ENCODE peak calls at places on chromosomes 1 and 21, in six cellular contexts. J is cardiac fibroblast; L is CD4-positive, alpha-beta T cell; T is H1; R is BE2C; N is endothelial cell. P is an unnamed sample.

GRCh38 chr1:20137604-20138003 is 1.5 kb upstream of the PLA2G2F start:
- DNase-seq in T (no peak), L (no peak), N (no peak), J (no peak), R (no peak), P (no peak)

GRCh38 chr1:232629250-232630046 is 485 bp downstream of the SIPA1L2 start:
- DNase-seq in L (peak; percentile 3), N (peak; percentile 30), J (peak; percentile 20), R (peak; percentile 34), T (no peak), P (no peak)

GRCh38 chr1:18278953-18279712 is 171.5 kb downstream of the IGSF21 start:
- DNase-seq in J (no peak), L (no peak), T (no peak), N (no peak), R (no peak), P (no peak)

GRCh38 chr1:17199267-17200044 is 5.5 kb upstream of the PADI1 start:
- DNase-seq in J (peak; percentile 22), R (no peak), N (no peak), L (no peak), T (no peak), P (no peak)

GRCh38 chr1:152745289-152745704 is 12.5 kb upstream of the KPRP start:
- DNase-seq in N (no peak), T (no peak), J (no peak), R (no peak), L (no peak), P (no peak)

GRCh38 chr21:26170471-26171309 is at the start of gene APP:
- DNase-seq in N (peak; percentile 92), L (peak; percentile 91), R (peak; percentile 88), J (peak; percentile 72), T (no peak), P (no peak)

GRCh38 chr1:29601021-29601420 is 364.7 kb downstream of the PTPRU start:
- DNase-seq in R (no peak), J (no peak), L (no peak), N (no peak), T (no peak), P (no peak)

GRCh38 chr1:197184190-197184589 is 37.7 kb upstream of the ASPM start:
- DNase-seq in L (no peak), T (no peak), J (no peak), R (no peak), N (no peak), P (no peak)

GRCh38 chr1:23103001-23103879 is 65.4 kb downstream of the LUZP1 start:
- DNase-seq in T (no peak), R (no peak), J (peak; percentile 74), N (no peak), L (no peak), P (no peak)

GRCh38 chr1:97334454-97334853 is 586.4 kb downstream of the DPYD start:
- DNase-seq in J (peak; percentile 84), T (no peak), L (no peak), N (no peak), R (no peak), P (no peak)

GRCh38 chr1:228293816-228294500 is 86.1 kb downstream of the OBSCN start:
- DNase-seq in L (no peak), N (no peak), R (no peak), J (no peak), T (no peak), P (no peak)

GRCh38 chr1:161691846-161692245 is 15.2 kb upstream of the FCRLA start:
- DNase-seq in T (no peak), N (no peak), L (no peak), J (no peak), R (no peak), P (no peak)

GRCh38 chr1:177424746-177425145 is 254.0 kb downstream of the BRINP2 start:
- DNase-seq in T (no peak), J (no peak), R (no peak), N (no peak), L (no peak), P (no peak)

GRCh38 chr1:12573015-12573825 is 44.8 kb downstream of the DHRS3 start:
- DNase-seq in T (no peak), L (no peak), N (no peak), J (no peak), R (no peak), P (no peak)

GRCh38 chr1:53572061-53572801 is 113.0 kb downstream of the DMRTB1 start:
- DNase-seq in N (no peak), L (no peak), R (peak; percentile 82), T (no peak), J (peak; percentile 51), P (no peak)

GRCh38 chr1:11720523-11720922 is 15.4 kb upstream of the AGTRAP start:
- DNase-seq in L (no peak), N (no peak), T (no peak), J (no peak), R (no peak), P (no peak)

GRCh38 chr1:2080884-2081283 is 30.7 kb downstream of the PRKCZ start:
- DNase-seq in J (no peak), T (no peak), R (no peak), N (no peak), L (no peak), P (no peak)

GRCh38 chr1:155940993-155941844 is at the start of gene RXFP4:
- DNase-seq in T (no peak), N (peak; percentile 38), L (no peak), R (peak; percentile 37), J (peak; percentile 15), P (no peak)

GRCh38 chr21:26405735-26406361 is 167.2 kb downstream of the CYYR1 start:
- DNase-seq in J (peak; percentile 90), R (peak; percentile 34), T (no peak), N (no peak), L (no peak), P (no peak)

GRCh38 chr1:11525151-11525505 is 46.2 kb downstream of the DISP3 start:
- DNase-seq in T (no peak), N (no peak), L (no peak), R (no peak), J (no peak), P (no peak)

GRCh38 chr1:47587891-47588582 is 150.2 kb downstream of the FOXD2 start:
- DNase-seq in N (peak; percentile 35), T (no peak), J (no peak), L (no peak), R (peak; percentile 40), P (no peak)

GRCh38 chr1:78601068-78601467 is 19.2 kb upstream of the IFI44L start:
- DNase-seq in N (no peak), R (no peak), J (no peak), L (no peak), T (no peak), P (no peak)

GRCh38 chr1:1091344-1092148 is 17.4 kb upstream of the RNF223 start:
- DNase-seq in J (no peak), L (no peak), T (no peak), N (no peak), R (peak; percentile 34), P (no peak)

GRCh38 chr1:15205586-15206346 is 41.3 kb upstream of the FHAD1 start:
- DNase-seq in L (no peak), N (no peak), J (no peak), R (no peak), T (no peak), P (no peak)

GRCh38 chr1:205766570-205766969 is 8.7 kb downstream of the RAB29 start:
- DNase-seq in L (no peak), R (no peak), T (no peak), N (no peak), J (no peak), P (no peak)
- TF ChIP-seq CTCF in L (no peak), R (no peak), T (no peak), N (no peak), J (no peak), P (no peak)

GRCh38 chr1:192477630-192478029 is 97.9 kb upstream of the RGS1 start:
- DNase-seq in R (no peak), N (no peak), J (peak; percentile 71), T (no peak), L (no peak), P (no peak)
- TF ChIP-seq CTCF in R (peak; percentile 57), N (no peak), J (peak; percentile 39), T (peak; percentile 23), L (peak; percentile 70), P (peak; percentile 31)

DNA sequence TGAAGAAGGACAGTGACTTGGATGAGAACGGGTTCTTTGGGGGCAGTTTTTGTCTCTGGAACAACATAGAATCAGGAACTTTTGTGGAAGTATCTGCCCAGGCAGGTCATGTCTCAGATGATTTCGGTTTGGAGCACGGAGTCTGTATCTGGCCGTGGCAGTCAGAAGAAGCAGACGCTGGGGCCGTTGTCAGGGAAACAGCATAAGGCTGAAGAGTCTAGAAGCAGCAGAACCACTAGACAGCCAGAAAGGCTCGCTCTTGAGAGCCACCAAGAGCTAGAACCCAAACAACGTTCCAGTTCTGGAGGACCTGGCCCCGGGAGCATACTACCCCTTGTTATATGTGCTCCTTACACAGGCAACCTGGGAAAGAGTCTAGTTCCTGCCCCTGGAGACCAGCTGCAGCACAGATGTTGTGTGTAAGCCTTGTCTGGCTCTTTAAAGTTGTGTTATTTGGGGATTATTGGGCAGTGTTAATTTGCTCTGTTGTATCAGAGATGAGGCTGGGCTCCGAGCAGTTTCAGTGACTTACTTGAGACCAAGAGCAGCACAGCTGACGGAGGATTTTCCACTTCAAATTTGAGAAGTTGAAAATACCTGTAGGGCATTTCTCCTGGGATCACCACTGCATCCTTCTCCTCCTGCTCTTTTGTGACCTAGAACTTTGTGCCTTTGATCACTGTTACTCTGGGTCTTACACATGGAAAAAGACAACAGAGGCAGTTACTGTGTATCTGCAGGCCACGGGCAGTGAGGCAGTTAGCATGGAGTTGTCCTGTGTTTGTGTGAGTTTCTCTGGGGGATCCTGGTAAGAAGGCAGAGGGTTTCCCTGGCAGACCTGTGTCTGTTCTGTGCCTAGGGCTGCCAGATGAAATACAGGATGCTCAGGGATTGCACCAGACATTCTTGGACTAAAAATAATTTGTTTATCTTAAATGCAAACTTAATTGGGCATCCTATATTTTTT is 44.7 kb upstream of the SCCPDH start:
- DNase-seq in N (no peak), J (peak; percentile 30), T (no peak), L (no peak), R (peak; percentile 43), P (no peak)
- TF ChIP-seq CTCF in N (no peak), J (no peak), T (no peak), L (no peak), R (no peak), P (no peak)

GRCh38 chr1:173628888-173629287 is 6.2 kb upstream of the TEX50 start:
- DNase-seq in N (no peak), L (no peak), J (no peak), T (no peak), R (no peak), P (no peak)
- TF ChIP-seq CTCF in N (no peak), L (no peak), J (no peak), T (peak; percentile 36), R (no peak), P (no peak)

P was measured in GM12864.